ENCODE peak calls at places on chromosomes 2 and 18, in five cellular contexts. C is H1, B is K562, E is HCT116, J is HepG2. R is an unnamed sample.

GRCh38 chr18:41751161-41751560 is 203.9 kb upstream of the PIK3C3 start:
- DNase-seq in J (no peak), B (no peak), E (no peak), C (no peak), R (no peak)

GRCh38 chr2:151206446-151206968 is 55.2 kb downstream of the RBM43 start:
- DNase-seq in C (no peak), E (no peak), J (no peak), B (no peak), R (no peak)

GRCh38 chr2:163800889-163801498 is 65.2 kb upstream of the FIGN start:
- DNase-seq in B (no peak), J (no peak), C (no peak), E (no peak), R (no peak)

GRCh38 chr2:182826051-182826450 is 40.4 kb downstream of the FRZB start:
- DNase-seq in J (no peak), E (no peak), B (no peak), C (no peak), R (no peak)

GRCh38 chr2:239046822-239047221 is 198.9 kb downstream of the TWIST2 start:
- DNase-seq in C (no peak), E (no peak), J (no peak), B (no peak), R (no peak)

GRCh38 chr2:71006955-71007799 is 12.5 kb upstream of the TEX261 start:
- DNase-seq in E (no peak), C (no peak), J (peak; percentile 69), B (peak; percentile 3), R (no peak)

GRCh38 chr2:61928816-61929471 is 23.5 kb downstream of the COMMD1 start:
- DNase-seq in C (no peak), E (no peak), B (no peak), J (peak; percentile 70), R (no peak)

GRCh38 chr18:55316615-55317184 is 271.3 kb downstream of the TCF4 start:
- DNase-seq in B (no peak), J (no peak), E (no peak), C (no peak), R (no peak)

GRCh38 chr2:189302274-189302948 is 122.8 kb upstream of the COL5A2 start:
- DNase-seq in J (peak; percentile 5), B (no peak), E (no peak), C (no peak), R (no peak)

GRCh38 chr2:7825591-7826312 is 856.1 kb upstream of the ID2 start:
- DNase-seq in B (no peak), C (no peak), E (no peak), J (peak; percentile 80), R (no peak)

GRCh38 chr2:101223814-101224231 is 28.9 kb upstream of the CNOT11 start:
- DNase-seq in E (no peak), B (no peak), J (no peak), C (no peak), R (no peak)

GRCh38 chr2:39118786-39119499 is 1.9 kb downstream of the SOS1 start:
- DNase-seq in B (no peak), J (no peak), C (no peak), E (no peak), R (peak; percentile 51)

GRCh38 chr2:39120521-39120770 is 405 bp downstream of the SOS1 start:
- DNase-seq in J (no peak), C (no peak), B (peak; percentile 73), E (no peak), R (no peak)

GRCh38 chr2:39119732-39120520 is 925 bp downstream of the SOS1 start:
- DNase-seq in C (no peak), J (peak; percentile 43), E (no peak), B (peak; percentile 22), R (peak; percentile 57)

GRCh38 chr2:39121523-39122063 is 742 bp upstream of the SOS1 start:
- DNase-seq in J (no peak), E (no peak), B (no peak), C (no peak), R (no peak)

GRCh38 chr2:39120771-39121522 is at the start of gene SOS1:
- DNase-seq in B (peak; percentile 83), C (peak; percentile 68), E (peak; percentile 82), J (peak; percentile 96), R (peak; percentile 95)
- H3K79me2 ChIP-seq in B (peaks cover 68% of the 10 kb centered on the region), C (peaks cover 7% of the 10 kb centered on the region), E (peaks cover 43% of the 10 kb centered on the region), J (peaks cover 47% of the 10 kb centered on the region), R (peaks cover 42% of the 10 kb centered on the region)

GRCh38 chr2:230865766-230866703 is 1.3 kb downstream of the ITM2C start:
- DNase-seq in E (no peak), B (no peak), J (no peak), C (no peak), R (no peak)

GRCh38 chr2:230864605-230865323 is at the start of gene ITM2C:
- DNase-seq in E (peak; percentile 27), B (peak; percentile 93), C (no peak), J (peak; percentile 59), R (peak; percentile 19)

GRCh38 chr2:230865324-230865765 is 603 bp downstream of the ITM2C start:
- DNase-seq in B (peak; percentile 53), J (no peak), E (no peak), C (no peak), R (no peak)

GRCh38 chr2:230868151-230868946 is 3.6 kb downstream of the ITM2C start:
- DNase-seq in E (no peak), B (no peak), J (no peak), C (no peak), R (no peak)

DNA sequence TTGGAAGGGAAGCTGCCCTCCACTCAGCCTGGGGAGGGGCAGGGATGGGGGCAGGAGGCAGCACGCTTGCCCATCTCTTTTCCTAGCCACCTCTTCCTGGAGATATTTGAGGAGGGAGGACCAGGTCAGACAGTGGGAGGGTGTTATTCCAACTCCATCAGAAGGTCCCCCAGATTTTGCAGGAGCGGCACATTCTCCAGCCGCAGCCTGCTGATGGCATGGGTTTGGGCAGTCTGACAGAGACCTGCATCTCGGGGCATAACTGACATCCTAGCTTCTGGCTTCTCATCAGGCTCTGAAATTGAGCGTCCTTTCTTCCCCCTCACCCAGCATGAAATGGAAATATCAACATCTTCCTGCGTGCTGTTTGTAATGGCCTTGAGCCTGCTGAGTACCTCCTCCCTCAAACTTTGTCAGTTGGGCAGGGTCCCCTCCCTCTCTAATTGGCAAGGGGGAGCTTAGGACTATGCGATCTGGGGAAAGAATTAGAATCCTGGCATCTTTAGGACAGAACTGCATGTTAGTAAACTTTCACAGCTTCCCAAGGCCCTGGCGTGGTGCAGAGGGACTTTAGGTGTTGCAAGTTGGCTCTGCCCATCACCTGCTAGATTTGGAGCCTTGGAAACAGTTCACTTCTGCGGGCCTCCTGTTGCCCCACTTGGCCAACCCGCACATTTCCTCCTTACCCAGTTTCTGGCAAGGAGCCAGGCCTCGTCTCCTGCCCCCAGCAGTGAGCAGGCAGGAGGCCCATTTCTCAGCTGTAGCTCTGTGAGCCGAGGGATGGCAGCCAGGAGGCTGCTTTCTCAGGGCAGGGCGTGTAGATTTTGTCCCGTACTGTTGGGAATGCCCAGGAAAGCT is 2.2 kb downstream of the ITM2C start:
- DNase-seq in E (no peak), B (no peak), J (no peak), C (no peak), R (peak; percentile 13)
- TF ChIP-seq CTCF in E (no peak), B (no peak), J (no peak), C (no peak), R (no peak)

GRCh38 chr2:213021971-213022899 is 129.2 kb downstream of the IKZF2 start:
- DNase-seq in J (no peak), E (no peak), B (no peak), C (no peak), R (no peak)
- TF ChIP-seq MAX in J (no peak), E (no peak), B (no peak), C (no peak), R (no peak)

DNA sequence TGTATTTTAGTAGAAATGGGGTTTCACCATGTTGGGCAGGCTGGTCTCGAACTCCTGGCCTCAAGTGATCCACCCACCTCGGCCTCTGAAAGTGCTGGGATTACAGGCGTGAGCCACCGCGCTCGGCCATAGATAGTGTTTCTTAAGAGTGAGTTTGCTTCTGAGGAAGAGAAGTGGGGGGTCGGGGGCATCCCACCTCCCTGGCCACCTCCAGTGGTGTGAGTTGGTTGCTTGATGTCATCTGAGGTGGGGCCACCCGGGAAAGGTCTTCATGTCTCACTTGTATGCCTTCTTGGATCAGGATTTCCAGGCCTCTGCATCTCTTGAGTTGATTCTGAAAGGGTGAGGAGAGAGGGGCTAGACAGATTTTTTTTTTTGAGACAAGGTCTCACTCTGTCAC is 57.1 kb downstream of the AGAP1 start:
- DNase-seq in B (no peak), J (no peak), E (no peak), C (no peak), R (no peak)
- H3K79me2 ChIP-seq in B (peaks cover 75% of the 10 kb centered on the region), J (peaks cover 79% of the 10 kb centered on the region), E (peaks cover 91% of the 10 kb centered on the region), C (no peaks in the 10 kb centered on the region), R (no peaks in the 10 kb centered on the region)

GRCh38 chr2:229257980-229258379 is 13.1 kb downstream of the PID1 start:
- DNase-seq in B (no peak), J (no peak), E (no peak), C (no peak), R (no peak)

GRCh38 chr2:229249536-229249935 is 21.6 kb downstream of the PID1 start:
- DNase-seq in B (no peak), C (no peak), E (no peak), J (no peak), R (no peak)

GRCh38 chr2:229252280-229252679 is 18.8 kb downstream of the PID1 start:
- DNase-seq in E (no peak), J (no peak), C (no peak), B (no peak), R (no peak)

GRCh38 chr2:229254206-229254605 is 16.9 kb downstream of the PID1 start:
- DNase-seq in J (no peak), C (no peak), E (no peak), B (no peak), R (no peak)

GRCh38 chr2:229252996-229253395 is 18.1 kb downstream of the PID1 start:
- DNase-seq in B (no peak), E (no peak), J (no peak), C (no peak), R (no peak)
- TF ChIP-seq CTCF in B (no peak), E (no peak), J (no peak), C (no peak), R (no peak)

GRCh38 chr2:152624805-152625204 is 92.5 kb downstream of the PRPF40A start:
- DNase-seq in J (no peak), B (no peak), C (no peak), E (no peak), R (no peak)
- TF ChIP-seq MAX in J (no peak), B (no peak), C (no peak), E (no peak), R (no peak)

GRCh38 chr18:2964349-2965010 is 48.5 kb downstream of the LPIN2 start:
- DNase-seq in B (no peak), C (no peak), J (no peak), E (no peak), R (no peak)
- H3K79me2 ChIP-seq in B (peaks cover 73% of the 10 kb centered on the region), C (no peaks in the 10 kb centered on the region), J (peaks cover 93% of the 10 kb centered on the region), E (no peaks in the 10 kb centered on the region), R (peaks cover 89% of the 10 kb centered on the region)

GRCh38 chr18:8386981-8387380 is 222.3 kb upstream of the RAB12 start:
- DNase-seq in J (no peak), C (no peak), B (no peak), E (no peak), R (no peak)

GRCh38 chr18:8385400-8385799 is 223.8 kb upstream of the RAB12 start:
- DNase-seq in J (no peak), E (no peak), C (no peak), B (no peak), R (no peak)

GRCh38 chr18:8391068-8391467 is 218.2 kb upstream of the RAB12 start:
- DNase-seq in C (no peak), B (no peak), E (no peak), J (no peak), R (peak; percentile 22)

GRCh38 chr18:8389391-8390340 is 219.6 kb upstream of the RAB12 start:
- DNase-seq in B (peak; percentile 71), C (peak; percentile 66), J (peak; percentile 59), E (peak; percentile 53), R (peak; percentile 78)
- TF ChIP-seq CTCF in B (peak; percentile 94), C (peak; percentile 86), J (peak; percentile 88), E (peak; percentile 96), R (peak; percentile 82)

R was measured in endothelial cell of umbilical vein.